ENCODE peak calls at places on chromosomes 3 and 15, in ten cellular contexts. F is HFFc6; I is fibroblast of villous mesenchyme; J is activated T-cell treated with anti-CD3 and anti-CD28 coated beads, Interleukin-2, amount 50 U/mL, for 72 hours; E is stimulated activated CD8-positive, alpha-beta memory T cell treated with anti-CD3 and anti-CD28 coated beads, Interleukin-4, amount 100 ng/mL, for 1 hour; B is occipital lobe; Y is esophagus squamous epithelium; O is aorta; X is lung microvascular endothelial cell; D is activated CD4-positive, alpha-beta T cell treated with anti-CD3 and anti-CD28 coated beads for 36 hours. U is an unnamed sample.

GRCh38 chr3:45590822-45591546 is 3.6 kb upstream of the LIMD1 start:
- DNase-seq in F (no peak), I (no peak), J (no peak), E (no peak), B (no peak), Y (no peak), O (no peak), X (peak), D (no peak), U (no peak)

GRCh38 chr15:40081691-40082194 is 26.9 kb downstream of the BMF start:
- DNase-seq in F (peak), I (peak), J (no peak), E (no peak), B (peak), Y (no peak), O (no peak), X (peak), D (peak), U (peak)

GRCh38 chr3:52967398-52967797 is 70.0 kb upstream of the STIMATE start:
- DNase-seq in F (no peak), I (no peak), J (no peak), E (no peak), B (no peak), Y (no peak), O (no peak), X (no peak), D (no peak), U (no peak)

GRCh38 chr15:63879211-63879610 is 45.5 kb upstream of the HERC1 start:
- DNase-seq in F (no peak), I (no peak), J (no peak), E (no peak), B (no peak), Y (no peak), O (no peak), X (no peak), D (no peak), U (no peak)

GRCh38 chr3:192354687-192355086 is 372.7 kb downstream of the FGF12 start:
- DNase-seq in F (no peak), I (no peak), J (no peak), E (no peak), B (no peak), Y (no peak), O (no peak), X (no peak), D (no peak), U (no peak)

GRCh38 chr15:74307827-74308642 is 59.4 kb downstream of the CYP11A1 start:
- DNase-seq in F (peak), I (peak), J (peak), E (no peak), B (peak), Y (no peak), O (no peak), X (peak), D (peak), U (peak)

GRCh38 chr3:111667621-111668239 is 72.6 kb upstream of the ZBED2 start:
- DNase-seq in F (peak), I (peak), J (peak), E (no peak), B (no peak), Y (peak), O (no peak), X (peak), D (peak), U (no peak)

GRCh38 chr15:71489570-71489969 is 320.8 kb upstream of the NR2E3 start:
- DNase-seq in F (no peak), I (no peak), J (no peak), E (no peak), B (no peak), Y (no peak), O (no peak), X (no peak), D (no peak), U (no peak)

GRCh38 chr3:81713018-81713417 is 48.4 kb downstream of the GBE1 start:
- DNase-seq in F (no peak), I (peak), J (no peak), E (no peak), B (no peak), Y (no peak), O (no peak), X (no peak), D (no peak), U (no peak)

GRCh38 chr3:123126051-123126450 is 59.2 kb downstream of the PDIA5 start:
- DNase-seq in F (no peak), I (no peak), J (no peak), E (no peak), B (no peak), Y (no peak), O (peak), X (no peak), D (no peak), U (no peak)

GRCh38 chr15:69903476-69904295 is 194.0 kb downstream of the TLE3 start:
- DNase-seq in F (peak), I (peak), J (no peak), E (no peak), B (no peak), Y (no peak), O (no peak), X (peak), D (no peak), U (no peak)

GRCh38 chr15:68354923-68355322 is 77.0 kb downstream of the ITGA11 start:
- DNase-seq in F (peak), I (peak), J (peak), E (no peak), B (no peak), Y (no peak), O (no peak), X (no peak), D (no peak), U (peak)

GRCh38 chr15:94174399-94174802 is 57.0 kb upstream of the MCTP2 start:
- DNase-seq in F (peak), I (peak), J (peak), E (no peak), B (no peak), Y (no peak), O (no peak), X (no peak), D (peak), U (no peak)

GRCh38 chr3:101195951-101196713 is 124.2 kb downstream of the IMPG2 start:
- DNase-seq in F (peak), I (peak), J (no peak), E (no peak), B (no peak), Y (no peak), O (no peak), X (peak), D (no peak), U (peak)

GRCh38 chr3:25001041-25001591 is 426.9 kb upstream of the RARB start:
- DNase-seq in F (no peak), I (peak), J (no peak), E (no peak), B (no peak), Y (no peak), O (no peak), X (no peak), D (no peak), U (no peak)